ENCODE peak calls at places on chromosomes 16 and 17, in eight cellular contexts. G is NCI-H1092; T is NCI-H526; R is activated gamma-delta T cell; U is activated naive CD4-positive, alpha-beta T cell; V is fibroblast of the conjunctiva; K is HT-29; X is naive B cell. Z is an unnamed sample.

GRCh38 chr16:79286646-79287423 is 313.7 kb downstream of the MAF start:
- DNase-seq in G (peak), T (peak), R (no peak), U (no peak), V (no peak), K (no peak), X (peak), Z (peak)

GRCh38 chr17:34099859-34100258 is 155.2 kb upstream of the CCL2 start:
- DNase-seq in G (no peak), T (no peak), R (no peak), U (no peak), V (no peak), K (no peak), X (no peak), Z (no peak)

GRCh38 chr17:34562387-34562786 is 17.0 kb upstream of the TMEM132E start:
- DNase-seq in G (no peak), T (peak), R (no peak), U (no peak), V (no peak), K (peak), X (no peak), Z (no peak)

GRCh38 chr17:65537343-65537844 is 24.1 kb downstream of the AXIN2 start:
- DNase-seq in G (no peak), T (no peak), R (no peak), U (no peak), V (no peak), K (no peak), X (no peak), Z (no peak)

GRCh38 chr17:41844971-41845370 is 7.3 kb downstream of the KLHL10 start:
- DNase-seq in G (no peak), T (no peak), R (no peak), U (no peak), V (no peak), K (no peak), X (no peak), Z (no peak)

GRCh38 chr16:80557037-80557436 is 16.2 kb downstream of the DYNLRB2 start:
- DNase-seq in G (no peak), T (no peak), R (no peak), U (no peak), V (no peak), K (no peak), X (no peak), Z (no peak)

GRCh38 chr17:76696763-76697701 is 13.7 kb downstream of the MXRA7 start:
- DNase-seq in G (no peak), T (no peak), R (no peak), U (no peak), V (no peak), K (no peak), X (no peak), Z (no peak)

GRCh38 chr17:48757524-48757961 is 29.0 kb upstream of the HOXB13 start:
- DNase-seq in G (no peak), T (no peak), R (no peak), U (no peak), V (no peak), K (no peak), X (no peak), Z (no peak)

GRCh38 chr16:20349615-20350014 is 2.9 kb downstream of the UMOD start:
- DNase-seq in G (no peak), T (no peak), R (no peak), U (no peak), V (no peak), K (no peak), X (no peak), Z (no peak)

GRCh38 chr16:70737377-70738082 is 51.7 kb upstream of the MTSS2 start:
- DNase-seq in G (no peak), T (no peak), R (peak), U (peak), V (peak), K (no peak), X (peak), Z (no peak)

GRCh38 chr17:933168-934083 is 46.1 kb downstream of the NXN start:
- DNase-seq in G (no peak), T (no peak), R (no peak), U (no peak), V (peak), K (peak), X (no peak), Z (no peak)

GRCh38 chr17:82931696-82932060 is 91.9 kb upstream of the ZNF750 start:
- DNase-seq in G (no peak), T (no peak), R (no peak), U (no peak), V (peak), K (no peak), X (no peak), Z (no peak)

GRCh38 chr17:35973333-35974260 is 7.7 kb downstream of the CCL16 start:
- DNase-seq in G (no peak), T (no peak), R (no peak), U (no peak), V (no peak), K (peak), X (no peak), Z (no peak)

GRCh38 chr17:61402978-61403845 is 3.6 kb downstream of the TBX2 start:
- DNase-seq in G (peak), T (peak), R (no peak), U (no peak), V (no peak), K (no peak), X (no peak), Z (peak)

GRCh38 chr16:65176603-65177002 is 54.7 kb upstream of the CDH11 start:
- DNase-seq in G (no peak), T (no peak), R (no peak), U (no peak), V (no peak), K (no peak), X (no peak), Z (no peak)

GRCh38 chr16:85556456-85557082 is 56.6 kb upstream of the GSE1 start:
- DNase-seq in G (no peak), T (peak), R (peak), U (peak), V (no peak), K (peak), X (peak), Z (no peak)

GRCh38 chr17:63094636-63095035 is 128.6 kb downstream of the TANC2 start:
- DNase-seq in G (no peak), T (no peak), R (no peak), U (no peak), V (no peak), K (no peak), X (no peak), Z (no peak)

GRCh38 chr17:68771867-68772515 is 170.8 kb upstream of the FAM20A start:
- DNase-seq in G (peak), T (peak), R (no peak), U (no peak), V (peak), K (peak), X (peak), Z (peak)

GRCh38 chr16:81497690-81498089 is 53.1 kb downstream of the CMIP start:
- DNase-seq in G (no peak), T (no peak), R (no peak), U (no peak), V (no peak), K (no peak), X (peak), Z (no peak)

GRCh38 chr16:58507195-58507962 is 7.4 kb downstream of the NDRG4 start:
- DNase-seq in G (no peak), T (no peak), R (no peak), U (no peak), V (no peak), K (no peak), X (no peak), Z (no peak)

GRCh38 chr17:75011788-75012319 is 616 bp upstream of the MRPL58 start:
- DNase-seq in G (no peak), T (no peak), R (no peak), U (no peak), V (peak), K (no peak), X (no peak), Z (peak)

GRCh38 chr16:58501242-58502131 is 1.5 kb downstream of the NDRG4 start:
- DNase-seq in G (peak), T (no peak), R (no peak), U (no peak), V (no peak), K (no peak), X (peak), Z (no peak)

GRCh38 chr16:8551388-8552332 is 38.7 kb downstream of the TMEM114 start:
- DNase-seq in G (no peak), T (no peak), R (no peak), U (no peak), V (no peak), K (no peak), X (no peak), Z (no peak)

GRCh38 chr17:6366144-6366755 is 68.7 kb downstream of the AIPL1 start:
- DNase-seq in G (no peak), T (no peak), R (no peak), U (no peak), V (no peak), K (no peak), X (no peak), Z (no peak)